ENCODE peak calls at places on chromosomes 12 and 14, in ten cellular contexts. One of them, this sample, is unnamed.

GRCh38 chr14:75182820-75183219 is 6.4 kb upstream of the TMED10 start:
- DNase-seq in HS-27A: no peak
- DNase-seq in thoracic aorta: no peak
- DNase-seq in MV-4-11: peak; percentile 99
- DNase-seq in non-pigmented ciliary epithelial cell: peak; percentile 32
- DNase-seq in activated CD4-positive, alpha-beta T cell treated with anti-CD3 and anti-CD28 coated beads for 1 hour: no peak
- DNase-seq in lower lobe of right lung: no peak
- DNase-seq in left ventricle myocardium superior: no peak
- DNase-seq in AG08396: peak; percentile 43
- DNase-seq in NCI-H1436 treated with DMSO at 0.1 percent for 48 hours: no peak
- DNase-seq in this sample: no peak

GRCh38 chr12:25020621-25021243 is 71.8 kb upstream of the BCAT1 start:
- DNase-seq in HS-27A: no peak
- DNase-seq in thoracic aorta: no peak
- DNase-seq in MV-4-11: peak; percentile 93
- DNase-seq in non-pigmented ciliary epithelial cell: no peak
- DNase-seq in activated CD4-positive, alpha-beta T cell treated with anti-CD3 and anti-CD28 coated beads for 1 hour: no peak
- DNase-seq in lower lobe of right lung: no peak
- DNase-seq in left ventricle myocardium superior: no peak
- DNase-seq in AG08396: no peak
- DNase-seq in NCI-H1436 treated with DMSO at 0.1 percent for 48 hours: no peak
- DNase-seq in this sample: peak; percentile 54

GRCh38 chr12:848519-849191 is 96.3 kb downstream of the WNK1 start:
- DNase-seq in HS-27A: no peak
- DNase-seq in thoracic aorta: no peak
- DNase-seq in MV-4-11: peak; percentile 1
- DNase-seq in non-pigmented ciliary epithelial cell: no peak
- DNase-seq in activated CD4-positive, alpha-beta T cell treated with anti-CD3 and anti-CD28 coated beads for 1 hour: no peak
- DNase-seq in lower lobe of right lung: no peak
- DNase-seq in left ventricle myocardium superior: no peak
- DNase-seq in AG08396: no peak
- DNase-seq in NCI-H1436 treated with DMSO at 0.1 percent for 48 hours: no peak
- DNase-seq in this sample: no peak

GRCh38 chr14:69610859-69611263 is 535 bp upstream of the SUSD6 start:
- DNase-seq in HS-27A: no peak
- DNase-seq in thoracic aorta: no peak
- DNase-seq in MV-4-11: no peak
- DNase-seq in non-pigmented ciliary epithelial cell: no peak
- DNase-seq in activated CD4-positive, alpha-beta T cell treated with anti-CD3 and anti-CD28 coated beads for 1 hour: no peak
- DNase-seq in lower lobe of right lung: no peak
- DNase-seq in left ventricle myocardium superior: no peak
- DNase-seq in AG08396: no peak
- DNase-seq in NCI-H1436 treated with DMSO at 0.1 percent for 48 hours: no peak
- DNase-seq in this sample: no peak

GRCh38 chr12:130576286-130576933 is 139.7 kb downstream of the RIMBP2 start:
- DNase-seq in HS-27A: no peak
- DNase-seq in thoracic aorta: no peak
- DNase-seq in MV-4-11: no peak
- DNase-seq in non-pigmented ciliary epithelial cell: no peak
- DNase-seq in activated CD4-positive, alpha-beta T cell treated with anti-CD3 and anti-CD28 coated beads for 1 hour: no peak
- DNase-seq in lower lobe of right lung: no peak
- DNase-seq in left ventricle myocardium superior: no peak
- DNase-seq in AG08396: no peak
- DNase-seq in NCI-H1436 treated with DMSO at 0.1 percent for 48 hours: no peak
- DNase-seq in this sample: peak; percentile 42

GRCh38 chr12:96192926-96193573 is 1.1 kb upstream of the ELK3 start:
- DNase-seq in HS-27A: no peak
- DNase-seq in thoracic aorta: no peak
- DNase-seq in MV-4-11: no peak
- DNase-seq in non-pigmented ciliary epithelial cell: no peak
- DNase-seq in activated CD4-positive, alpha-beta T cell treated with anti-CD3 and anti-CD28 coated beads for 1 hour: no peak
- DNase-seq in lower lobe of right lung: no peak
- DNase-seq in left ventricle myocardium superior: no peak
- DNase-seq in AG08396: no peak
- DNase-seq in NCI-H1436 treated with DMSO at 0.1 percent for 48 hours: no peak
- DNase-seq in this sample: no peak

GRCh38 chr14:92586966-92587365 is 73.4 kb downstream of the RIN3 start:
- DNase-seq in HS-27A: no peak
- DNase-seq in thoracic aorta: no peak
- DNase-seq in MV-4-11: no peak
- DNase-seq in non-pigmented ciliary epithelial cell: no peak
- DNase-seq in activated CD4-positive, alpha-beta T cell treated with anti-CD3 and anti-CD28 coated beads for 1 hour: no peak
- DNase-seq in lower lobe of right lung: no peak
- DNase-seq in left ventricle myocardium superior: no peak
- DNase-seq in AG08396: no peak
- DNase-seq in NCI-H1436 treated with DMSO at 0.1 percent for 48 hours: no peak
- DNase-seq in this sample: no peak

GRCh38 chr12:102645968-102646367 is 165.6 kb upstream of the IGF1 start:
- DNase-seq in HS-27A: no peak
- DNase-seq in thoracic aorta: no peak
- DNase-seq in MV-4-11: no peak
- DNase-seq in non-pigmented ciliary epithelial cell: no peak
- DNase-seq in activated CD4-positive, alpha-beta T cell treated with anti-CD3 and anti-CD28 coated beads for 1 hour: no peak
- DNase-seq in lower lobe of right lung: no peak
- DNase-seq in left ventricle myocardium superior: no peak
- DNase-seq in AG08396: no peak
- DNase-seq in NCI-H1436 treated with DMSO at 0.1 percent for 48 hours: no peak
- DNase-seq in this sample: no peak

GRCh38 chr14:26841920-26842741 is 244.3 kb upstream of the NOVA1 start:
- DNase-seq in HS-27A: peak; percentile 5
- DNase-seq in thoracic aorta: no peak
- DNase-seq in MV-4-11: no peak
- DNase-seq in non-pigmented ciliary epithelial cell: peak; percentile 90
- DNase-seq in activated CD4-positive, alpha-beta T cell treated with anti-CD3 and anti-CD28 coated beads for 1 hour: no peak
- DNase-seq in lower lobe of right lung: no peak
- DNase-seq in left ventricle myocardium superior: no peak
- DNase-seq in AG08396: peak; percentile 30
- DNase-seq in NCI-H1436 treated with DMSO at 0.1 percent for 48 hours: no peak
- DNase-seq in this sample: no peak

This sample was measured in RPMI8226.